ENCODE peak calls at places on chromosome 6, in eight cellular contexts. I is GM12878, M is HL-60, T is SK-N-SH, Z is K562, H is Panc1, Y is HepG2, A is GM23338. W is an unnamed sample.

GRCh38 chr6:127464881-127465459 is 5.8 kb upstream of the KIAA0408 start:
- DNase-seq in Z (peak; percentile 64), T (peak; percentile 65), A (peak; percentile 89), H (peak; percentile 52), I (no peak), Y (peak; percentile 54), M (peak; percentile 58), W (peak; percentile 28)

GRCh38 chr6:152461556-152461955 is 175.6 kb downstream of the SYNE1 start:
- DNase-seq in Y (no peak), T (no peak), M (no peak), I (no peak), Z (no peak), H (no peak), A (no peak), W (no peak)

GRCh38 chr6:98842489-98843180 is 8.3 kb downstream of the POU3F2 start:
- DNase-seq in T (no peak), I (no peak), A (peak; percentile 81), M (no peak), Z (no peak), H (no peak), Y (no peak), W (no peak)

GRCh38 chr6:129849456-129849855 is 11.7 kb downstream of the TMEM244 start:
- DNase-seq in Z (peak; percentile 38), I (no peak), Y (no peak), A (no peak), M (no peak), T (no peak), H (no peak), W (peak; percentile 60)

GRCh38 chr6:128112494-128112893 is 211.6 kb upstream of the THEMIS start:
- DNase-seq in A (no peak), T (no peak), M (no peak), I (no peak), Y (no peak), H (no peak), Z (no peak), W (no peak)

GRCh38 chr6:70103798-70104197 is 199.1 kb downstream of the COL9A1 start:
- DNase-seq in A (peak; percentile 47), Z (peak; percentile 23), I (no peak), T (no peak), Y (no peak), M (no peak), H (no peak), W (peak; percentile 3)

GRCh38 chr6:101845172-101845571 is 451.7 kb downstream of the GRIK2 start:
- DNase-seq in A (no peak), Y (no peak), H (no peak), T (no peak), I (no peak), M (no peak), Z (no peak), W (no peak)

GRCh38 chr6:170173416-170173990 is 117.4 kb downstream of the DLL1 start:
- DNase-seq in Z (no peak), I (no peak), H (no peak), M (no peak), A (no peak), Y (no peak), T (no peak), W (no peak)

GRCh38 chr6:98769546-98769945 is 64.8 kb upstream of the POU3F2 start:
- DNase-seq in I (no peak), Y (peak; percentile 24), A (peak; percentile 65), T (no peak), H (no peak), Z (peak; percentile 57), M (peak; percentile 7), W (peak; percentile 40)

GRCh38 chr6:16361121-16361520 is 122.7 kb downstream of the GMPR start:
- DNase-seq in Y (no peak), Z (no peak), I (no peak), A (no peak), M (no peak), T (no peak), H (no peak), W (no peak)

GRCh38 chr6:125098253-125098652 is 55.3 kb upstream of the TPD52L1 start:
- DNase-seq in I (no peak), Z (no peak), T (no peak), A (no peak), Y (no peak), M (no peak), H (no peak), W (no peak)

GRCh38 chr6:125097186-125097585 is 56.4 kb upstream of the TPD52L1 start:
- DNase-seq in Y (no peak), Z (no peak), T (no peak), I (no peak), M (no peak), A (no peak), H (no peak), W (no peak)

GRCh38 chr6:125094563-125094962 is 59.0 kb upstream of the TPD52L1 start:
- DNase-seq in Y (no peak), T (no peak), H (no peak), Z (no peak), A (no peak), M (no peak), I (no peak), W (no peak)

GRCh38 chr6:125099211-125100017 is 54.2 kb upstream of the TPD52L1 start:
- DNase-seq in A (peak; percentile 79), H (no peak), M (no peak), Z (peak; percentile 89), T (peak; percentile 61), I (no peak), Y (no peak), W (peak; percentile 49)

GRCh38 chr6:125095501-125096301 is 57.9 kb upstream of the TPD52L1 start:
- DNase-seq in M (no peak), H (no peak), A (no peak), T (no peak), Z (no peak), Y (no peak), I (no peak), W (no peak)
- TF ChIP-seq POLR2AphosphoS5 in M (no peak), H (no peak), A (no peak), T (no peak), Z (no peak), Y (no peak), I (no peak), W (no peak)

DNA sequence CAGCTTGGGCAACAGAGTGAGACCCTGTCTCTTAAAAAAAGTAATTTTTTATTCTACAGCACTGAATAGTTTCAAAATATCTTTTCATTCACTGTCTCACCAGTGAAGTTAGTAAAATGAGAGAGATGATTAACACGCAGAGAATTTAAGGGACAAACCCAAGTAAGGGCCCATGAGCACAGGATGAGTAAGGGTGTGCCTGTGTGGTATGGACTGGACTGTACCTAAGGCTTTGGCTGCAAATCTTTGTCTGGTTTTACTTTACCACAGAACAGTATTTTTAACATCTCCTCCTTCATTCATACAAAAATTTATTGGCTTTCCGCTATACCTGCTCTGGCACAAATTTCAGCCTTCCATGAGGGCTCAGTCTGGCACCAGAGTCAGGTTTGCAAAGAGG is 433.3 kb downstream of the UTRN start:
- DNase-seq in M (no peak), Z (no peak), H (no peak), A (no peak), Y (no peak), I (no peak), T (no peak), W (no peak)
- TF ChIP-seq REST in M (no peak), Z (no peak), H (no peak), A (no peak), Y (no peak), I (no peak), T (no peak), W (no peak)

GRCh38 chr6:31776961-31777666 is at the start of gene VWA7:
- DNase-seq in I (peak; percentile 70), H (no peak), Y (peak; percentile 85), M (peak; percentile 78), A (peak; percentile 39), T (peak; percentile 71), Z (peak; percentile 99), W (peak; percentile 84)
- TF ChIP-seq POLR2AphosphoS5 in I (peak; percentile 73), H (peak; percentile 87), Y (peak; percentile 61), M (peak; percentile 82), A (peak; percentile 48), T (peak; percentile 40), Z (peak; percentile 88), W (peak; percentile 88)

GRCh38 chr6:12467706-12468670 is 177.8 kb downstream of the EDN1 start:
- DNase-seq in Z (no peak), M (no peak), A (no peak), T (no peak), I (no peak), Y (no peak), H (no peak), W (no peak)
- TF ChIP-seq REST in Z (no peak), M (no peak), A (no peak), T (no peak), I (no peak), Y (no peak), H (no peak), W (no peak)

GRCh38 chr6:56072856-56073255 is 174.5 kb downstream of the COL21A1 start:
- DNase-seq in Y (no peak), M (no peak), Z (no peak), A (no peak), H (no peak), I (no peak), T (no peak), W (no peak)
- TF ChIP-seq POLR2AphosphoS5 in Y (no peak), M (no peak), Z (no peak), A (no peak), H (no peak), I (no peak), T (no peak), W (no peak)

GRCh38 chr6:8889514-8889913 is 454.2 kb upstream of the SLC35B3 start:
- DNase-seq in Z (no peak), Y (no peak), H (no peak), T (no peak), A (no peak), M (no peak), I (no peak), W (no peak)

DNA sequence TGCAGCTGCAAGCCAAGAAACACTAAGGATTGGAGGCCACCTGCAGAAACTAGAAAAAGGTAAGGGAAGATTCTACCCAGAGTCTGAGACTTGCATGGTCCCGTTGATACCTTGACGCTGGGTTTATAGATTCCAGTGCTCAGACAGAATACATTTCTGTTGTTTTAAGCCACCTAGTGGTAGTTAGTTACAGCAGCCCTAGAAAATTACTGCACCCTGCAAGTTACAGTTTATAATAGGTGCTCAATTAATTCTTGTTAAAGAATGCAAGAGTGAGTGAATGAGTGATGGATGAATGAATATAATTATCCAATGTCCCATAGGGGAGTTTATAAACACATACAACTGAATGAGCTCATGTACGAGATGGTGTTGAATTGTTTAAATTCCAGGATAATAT is 453.1 kb upstream of the SLC35B3 start:
- DNase-seq in H (no peak), M (peak; percentile 33), T (peak; percentile 25), Z (peak; percentile 1), I (no peak), A (peak; percentile 64), Y (peak; percentile 16), W (peak; percentile 12)
- TF ChIP-seq REST in H (no peak), M (no peak), T (no peak), Z (no peak), I (no peak), A (no peak), Y (no peak), W (no peak)

GRCh38 chr6:109358204-109358603 is 24.1 kb downstream of the CD164 start:
- DNase-seq in I (no peak), H (no peak), M (no peak), Y (no peak), Z (no peak), A (no peak), T (no peak), W (no peak)
- TF ChIP-seq POLR2AphosphoS5 in I (no peak), H (no peak), M (no peak), Y (no peak), Z (no peak), A (no peak), T (no peak), W (no peak)

GRCh38 chr6:107323133-107323785 is 136.1 kb downstream of the PDSS2 start:
- DNase-seq in Y (no peak), A (no peak), H (no peak), Z (no peak), M (no peak), T (no peak), I (no peak), W (no peak)
- TF ChIP-seq REST in Y (no peak), A (no peak), H (no peak), Z (no peak), M (no peak), T (no peak), I (no peak), W (no peak)